ENCODE peak calls at places on chromosomes 6 and 20, in ten cellular contexts. One of them, this sample, is unnamed.

GRCh38 chr6:4274382-4275082 is 139.2 kb upstream of the ECI2 start:
- DNase-seq in IMR-90: peak; percentile 35
- DNase-seq in germinal center: no peak
- DNase-seq in NCI-H1092: no peak
- DNase-seq in lung microvascular endothelial cell: peak; percentile 50
- DNase-seq in NCI-H2029: no peak
- DNase-seq in 8988T: no peak
- DNase-seq in foreskin fibroblast: no peak
- DNase-seq in NCI-H1417: no peak
- DNase-seq in AG09309: no peak
- DNase-seq in this sample: no peak

GRCh38 chr20:41086402-41087324 is 50.7 kb upstream of the PLCG1 start:
- DNase-seq in lung microvascular endothelial cell: no peak
- DNase-seq in IMR-90: no peak
- DNase-seq in NCI-H2029: peak; percentile 85
- DNase-seq in AG09309: no peak
- DNase-seq in foreskin fibroblast: no peak
- DNase-seq in NCI-H1092: peak; percentile 79
- DNase-seq in germinal center: no peak
- DNase-seq in 8988T: no peak
- DNase-seq in NCI-H1417: peak; percentile 98
- DNase-seq in this sample: no peak

GRCh38 chr6:161365633-161366032 is 91.8 kb upstream of the AGPAT4 start:
- DNase-seq in NCI-H2029: no peak
- DNase-seq in IMR-90: no peak
- DNase-seq in AG09309: no peak
- DNase-seq in lung microvascular endothelial cell: no peak
- DNase-seq in 8988T: no peak
- DNase-seq in germinal center: no peak
- DNase-seq in NCI-H1417: no peak
- DNase-seq in NCI-H1092: no peak
- DNase-seq in foreskin fibroblast: no peak
- DNase-seq in this sample: no peak

GRCh38 chr20:49740807-49741206 is 27.1 kb upstream of the B4GALT5 start:
- DNase-seq in AG09309: no peak
- DNase-seq in NCI-H1417: no peak
- DNase-seq in foreskin fibroblast: no peak
- DNase-seq in lung microvascular endothelial cell: no peak
- DNase-seq in NCI-H1092: no peak
- DNase-seq in germinal center: no peak
- DNase-seq in 8988T: no peak
- DNase-seq in NCI-H2029: no peak
- DNase-seq in IMR-90: no peak
- DNase-seq in this sample: no peak

GRCh38 chr20:2698912-2699311 is 6.3 kb downstream of the EBF4 start:
- DNase-seq in NCI-H1417: peak; percentile 10
- DNase-seq in NCI-H1092: no peak
- DNase-seq in foreskin fibroblast: no peak
- DNase-seq in NCI-H2029: no peak
- DNase-seq in lung microvascular endothelial cell: no peak
- DNase-seq in 8988T: no peak
- DNase-seq in germinal center: no peak
- DNase-seq in IMR-90: no peak
- DNase-seq in AG09309: no peak
- DNase-seq in this sample: no peak

GRCh38 chr6:45650527-45651135 is 272.9 kb upstream of the SUPT3H start:
- DNase-seq in NCI-H1092: no peak
- DNase-seq in foreskin fibroblast: peak; percentile 95
- DNase-seq in AG09309: no peak
- DNase-seq in NCI-H1417: no peak
- DNase-seq in germinal center: no peak
- DNase-seq in IMR-90: peak; percentile 94
- DNase-seq in lung microvascular endothelial cell: no peak
- DNase-seq in 8988T: peak; percentile 67
- DNase-seq in NCI-H2029: no peak
- DNase-seq in this sample: no peak

GRCh38 chr6:118309337-118310093 is 238.6 kb upstream of the PLN start:
- DNase-seq in germinal center: no peak
- DNase-seq in AG09309: no peak
- DNase-seq in NCI-H1417: no peak
- DNase-seq in NCI-H2029: no peak
- DNase-seq in NCI-H1092: no peak
- DNase-seq in 8988T: no peak
- DNase-seq in lung microvascular endothelial cell: no peak
- DNase-seq in IMR-90: no peak
- DNase-seq in foreskin fibroblast: no peak
- DNase-seq in this sample: no peak

GRCh38 chr20:18628330-18628941 is 40.6 kb downstream of the DTD1 start:
- DNase-seq in foreskin fibroblast: no peak
- DNase-seq in germinal center: peak; percentile 37
- DNase-seq in NCI-H1417: peak; percentile 50
- DNase-seq in lung microvascular endothelial cell: peak; percentile 22
- DNase-seq in NCI-H2029: peak; percentile 9
- DNase-seq in IMR-90: no peak
- DNase-seq in 8988T: peak; percentile 18
- DNase-seq in AG09309: no peak
- DNase-seq in NCI-H1092: no peak
- DNase-seq in this sample: peak; percentile 10

GRCh38 chr20:3890410-3890751 is 1.2 kb downstream of the PANK2 start:
- DNase-seq in germinal center: no peak
- DNase-seq in NCI-H2029: peak; percentile 42
- DNase-seq in IMR-90: peak; percentile 56
- DNase-seq in NCI-H1092: no peak
- DNase-seq in lung microvascular endothelial cell: peak; percentile 34
- DNase-seq in foreskin fibroblast: no peak
- DNase-seq in NCI-H1417: peak; percentile 69
- DNase-seq in AG09309: no peak
- DNase-seq in 8988T: no peak
- DNase-seq in this sample: peak; percentile 44

GRCh38 chr6:54921891-54922290 is 75.3 kb downstream of the FAM83B start:
- DNase-seq in germinal center: no peak
- DNase-seq in NCI-H1417: peak; percentile 13
- DNase-seq in AG09309: no peak
- DNase-seq in 8988T: no peak
- DNase-seq in NCI-H1092: no peak
- DNase-seq in NCI-H2029: no peak
- DNase-seq in IMR-90: no peak
- DNase-seq in lung microvascular endothelial cell: no peak
- DNase-seq in foreskin fibroblast: no peak
- DNase-seq in this sample: no peak

GRCh38 chr6:41187924-41188886 is 12.7 kb downstream of the TREML2 start:
- DNase-seq in NCI-H1092: no peak
- DNase-seq in lung microvascular endothelial cell: no peak
- DNase-seq in AG09309: no peak
- DNase-seq in 8988T: no peak
- DNase-seq in foreskin fibroblast: no peak
- DNase-seq in germinal center: no peak
- DNase-seq in IMR-90: no peak
- DNase-seq in NCI-H1417: peak; percentile 15
- DNase-seq in NCI-H2029: no peak
- DNase-seq in this sample: no peak

GRCh38 chr20:5642155-5642981 is 107.8 kb upstream of the SHLD1 start:
- DNase-seq in 8988T: no peak
- DNase-seq in IMR-90: no peak
- DNase-seq in NCI-H1417: peak; percentile 63
- DNase-seq in germinal center: no peak
- DNase-seq in AG09309: peak; percentile 59
- DNase-seq in NCI-H2029: peak; percentile 51
- DNase-seq in NCI-H1092: no peak
- DNase-seq in lung microvascular endothelial cell: peak; percentile 20
- DNase-seq in foreskin fibroblast: peak; percentile 44
- DNase-seq in this sample: peak; percentile 34

GRCh38 chr20:36467076-36467999 is 74.0 kb upstream of the MYL9 start:
- DNase-seq in germinal center: no peak
- DNase-seq in lung microvascular endothelial cell: peak; percentile 59
- DNase-seq in NCI-H2029: peak; percentile 89
- DNase-seq in foreskin fibroblast: peak; percentile 22
- DNase-seq in NCI-H1417: peak; percentile 93
- DNase-seq in AG09309: no peak
- DNase-seq in NCI-H1092: peak; percentile 65
- DNase-seq in IMR-90: no peak
- DNase-seq in 8988T: no peak
- DNase-seq in this sample: peak; percentile 98

GRCh38 chr6:37679539-37680476 is 17.9 kb downstream of the MDGA1 start:
- DNase-seq in lung microvascular endothelial cell: no peak
- DNase-seq in NCI-H1092: no peak
- DNase-seq in germinal center: peak; percentile 84
- DNase-seq in IMR-90: no peak
- DNase-seq in AG09309: no peak
- DNase-seq in foreskin fibroblast: no peak
- DNase-seq in NCI-H1417: no peak
- DNase-seq in NCI-H2029: peak; percentile 92
- DNase-seq in 8988T: no peak
- DNase-seq in this sample: no peak

GRCh38 chr6:78781001-78781400 is 86.3 kb upstream of the IRAK1BP1 start:
- DNase-seq in NCI-H1417: no peak
- DNase-seq in IMR-90: no peak
- DNase-seq in germinal center: no peak
- DNase-seq in NCI-H1092: no peak
- DNase-seq in NCI-H2029: no peak
- DNase-seq in AG09309: no peak
- DNase-seq in 8988T: no peak
- DNase-seq in lung microvascular endothelial cell: no peak
- DNase-seq in foreskin fibroblast: no peak
- DNase-seq in this sample: no peak

GRCh38 chr6:166626177-166627038 is 643 bp downstream of the RPS6KA2 start:
- DNase-seq in 8988T: no peak
- DNase-seq in AG09309: no peak
- DNase-seq in lung microvascular endothelial cell: peak; percentile 51
- DNase-seq in foreskin fibroblast: no peak
- DNase-seq in IMR-90: peak; percentile 49
- DNase-seq in NCI-H1417: peak; percentile 92
- DNase-seq in NCI-H1092: peak; percentile 61
- DNase-seq in NCI-H2029: peak; percentile 59
- DNase-seq in germinal center: no peak
- DNase-seq in this sample: no peak

GRCh38 chr6:91081452-91082067 is 494.7 kb upstream of the MAP3K7 start:
- DNase-seq in foreskin fibroblast: peak; percentile 0
- DNase-seq in NCI-H1417: peak; percentile 83
- DNase-seq in IMR-90: peak; percentile 52
- DNase-seq in 8988T: peak; percentile 21
- DNase-seq in germinal center: peak; percentile 16
- DNase-seq in AG09309: peak; percentile 16
- DNase-seq in NCI-H2029: peak; percentile 58
- DNase-seq in lung microvascular endothelial cell: peak; percentile 63
- DNase-seq in NCI-H1092: peak; percentile 32
- DNase-seq in this sample: peak; percentile 72

GRCh38 chr6:47034421-47034820 is 7.7 kb downstream of the ADGRF1 start:
- DNase-seq in IMR-90: no peak
- DNase-seq in AG09309: no peak
- DNase-seq in lung microvascular endothelial cell: no peak
- DNase-seq in NCI-H1092: no peak
- DNase-seq in foreskin fibroblast: no peak
- DNase-seq in NCI-H2029: no peak
- DNase-seq in 8988T: no peak
- DNase-seq in NCI-H1417: no peak
- DNase-seq in germinal center: no peak
- DNase-seq in this sample: no peak

GRCh38 chr6:129575378-129576118 is 134.4 kb downstream of the ARHGAP18 start:
- DNase-seq in NCI-H1417: peak; percentile 40
- DNase-seq in IMR-90: peak; percentile 72
- DNase-seq in NCI-H2029: no peak
- DNase-seq in AG09309: peak; percentile 28
- DNase-seq in NCI-H1092: no peak
- DNase-seq in foreskin fibroblast: peak; percentile 53
- DNase-seq in germinal center: peak; percentile 4
- DNase-seq in lung microvascular endothelial cell: peak; percentile 64
- DNase-seq in 8988T: no peak
- DNase-seq in this sample: peak; percentile 66

GRCh38 chr6:168968228-168968627 is 285.4 kb downstream of the THBS2 start:
- DNase-seq in NCI-H1092: peak; percentile 61
- DNase-seq in AG09309: peak; percentile 93
- DNase-seq in foreskin fibroblast: peak; percentile 98
- DNase-seq in IMR-90: peak; percentile 53
- DNase-seq in NCI-H2029: peak; percentile 96
- DNase-seq in lung microvascular endothelial cell: peak; percentile 14
- DNase-seq in germinal center: no peak
- DNase-seq in 8988T: no peak
- DNase-seq in NCI-H1417: peak; percentile 89
- DNase-seq in this sample: peak; percentile 54

GRCh38 chr20:48724891-48725588 is 102.8 kb downstream of the PREX1 start:
- DNase-seq in NCI-H1417: no peak
- DNase-seq in NCI-H1092: no peak
- DNase-seq in 8988T: no peak
- DNase-seq in foreskin fibroblast: no peak
- DNase-seq in NCI-H2029: no peak
- DNase-seq in lung microvascular endothelial cell: no peak
- DNase-seq in IMR-90: no peak
- DNase-seq in germinal center: no peak
- DNase-seq in AG09309: no peak
- DNase-seq in this sample: no peak

GRCh38 chr20:23136893-23137745 is 51.0 kb upstream of the CD93 start:
- DNase-seq in NCI-H2029: no peak
- DNase-seq in NCI-H1417: no peak
- DNase-seq in germinal center: no peak
- DNase-seq in 8988T: no peak
- DNase-seq in IMR-90: no peak
- DNase-seq in foreskin fibroblast: no peak
- DNase-seq in AG09309: no peak
- DNase-seq in NCI-H1092: no peak
- DNase-seq in lung microvascular endothelial cell: no peak
- DNase-seq in this sample: no peak

GRCh38 chr6:37372116-37372515 is 18.3 kb downstream of the RNF8 start:
- DNase-seq in NCI-H1092: no peak
- DNase-seq in NCI-H1417: no peak
- DNase-seq in 8988T: no peak
- DNase-seq in germinal center: no peak
- DNase-seq in IMR-90: peak; percentile 56
- DNase-seq in lung microvascular endothelial cell: no peak
- DNase-seq in foreskin fibroblast: no peak
- DNase-seq in AG09309: no peak
- DNase-seq in NCI-H2029: no peak
- DNase-seq in this sample: no peak